ENCODE peak calls at places on chromosomes 1 and 21, in four cellular contexts. Q is WTC11, U is H1, H is K562. V is an unnamed sample.

GRCh38 chr21:42258150-42258884 is 39.4 kb downstream of the ABCG1 start:
- DNase-seq in H (peak), Q (peak), U (peak), V (peak)

GRCh38 chr1:94527447-94528031 is 14.0 kb downstream of the F3 start:
- DNase-seq in Q (no peak), H (peak), U (no peak), V (no peak)

GRCh38 chr1:46413596-46413985 is 19.5 kb downstream of the FAAH start:
- DNase-seq in U (peak), Q (peak), H (peak), V (peak)

GRCh38 chr1:173997796-173998195 is 24.4 kb downstream of the RC3H1 start:
- DNase-seq in Q (no peak), H (no peak), U (no peak), V (no peak)

GRCh38 chr1:116855788-116856187 is 53.9 kb upstream of the PTGFRN start:
- DNase-seq in H (no peak), U (no peak), Q (no peak), V (peak)

GRCh38 chr1:157111396-157112165 is 12.0 kb upstream of the ETV3L start:
- DNase-seq in U (no peak), Q (peak), H (no peak), V (no peak)

GRCh38 chr1:36187800-36188593 is 32.0 kb downstream of the MAP7D1 start:
- DNase-seq in H (peak), U (peak), Q (peak), V (peak)

GRCh38 chr1:26529655-26530539 is at the start of gene RPS6KA1:
- DNase-seq in Q (peak), U (peak), H (peak), V (peak)

GRCh38 chr1:9191216-9191615 is 43.4 kb upstream of the H6PD start:
- DNase-seq in H (no peak), Q (no peak), U (no peak), V (no peak)

GRCh38 chr21:45767071-45768006 is 123.8 kb downstream of the PCBP3 start:
- DNase-seq in H (no peak), U (no peak), Q (no peak), V (peak)

GRCh38 chr21:29418813-29419212 is 120.1 kb downstream of the BACH1 start:
- DNase-seq in Q (no peak), H (no peak), U (no peak), V (no peak)

GRCh38 chr1:48069662-48070432 is 72.7 kb upstream of the TRABD2B start:
- DNase-seq in H (no peak), U (no peak), Q (no peak), V (no peak)

GRCh38 chr1:54302951-54303843 is 103.0 kb downstream of the SSBP3 start:
- DNase-seq in U (no peak), H (no peak), Q (no peak), V (peak)

GRCh38 chr1:35835398-35835797 is 27.6 kb downstream of the AGO4 start:
- DNase-seq in Q (no peak), U (no peak), H (no peak), V (no peak)

GRCh38 chr1:78277253-78277652 is 213.5 kb upstream of the PTGFR start:
- DNase-seq in U (no peak), Q (no peak), H (no peak), V (no peak)

GRCh38 chr1:160987359-160988062 is 32.9 kb upstream of the ITLN2 start:
- DNase-seq in U (no peak), Q (no peak), H (no peak), V (no peak)

GRCh38 chr1:24853656-24854055 is 76.4 kb downstream of the RUNX3 start:
- DNase-seq in U (no peak), H (no peak), Q (no peak), V (no peak)

GRCh38 chr1:17866451-17867029 is 111.4 kb downstream of the ACTL8 start:
- DNase-seq in U (no peak), Q (no peak), H (no peak), V (no peak)

GRCh38 chr1:228268891-228269285 is 61.0 kb downstream of the OBSCN start:
- DNase-seq in U (peak), H (no peak), Q (no peak), V (peak)
- TF ChIP-seq TEAD4 in U (no peak), H (no peak), Q (no peak), V (no peak)

DNA sequence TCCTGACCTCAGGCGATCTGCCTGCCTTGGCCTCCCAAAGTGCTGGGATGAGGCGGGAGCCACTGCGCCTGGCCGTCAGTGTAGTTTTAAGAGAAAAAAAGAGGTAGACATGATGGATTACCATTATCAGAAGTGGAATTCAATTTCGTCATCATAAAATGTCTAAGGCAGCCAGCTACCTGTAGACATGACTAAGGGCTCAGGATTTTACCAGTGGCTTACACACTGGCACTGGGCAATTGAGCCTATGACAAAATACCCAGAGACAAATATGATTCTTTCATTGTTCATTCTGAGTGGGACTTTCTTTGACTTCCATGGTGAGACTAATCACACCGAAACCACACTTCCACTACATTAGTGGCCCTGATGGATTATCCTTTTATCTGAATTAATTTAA is 181.5 kb downstream of the GABPA start:
- DNase-seq in Q (no peak), U (no peak), H (no peak), V (no peak)
- TF ChIP-seq MAX in Q (no peak), U (no peak), H (no peak), V (no peak)

DNA sequence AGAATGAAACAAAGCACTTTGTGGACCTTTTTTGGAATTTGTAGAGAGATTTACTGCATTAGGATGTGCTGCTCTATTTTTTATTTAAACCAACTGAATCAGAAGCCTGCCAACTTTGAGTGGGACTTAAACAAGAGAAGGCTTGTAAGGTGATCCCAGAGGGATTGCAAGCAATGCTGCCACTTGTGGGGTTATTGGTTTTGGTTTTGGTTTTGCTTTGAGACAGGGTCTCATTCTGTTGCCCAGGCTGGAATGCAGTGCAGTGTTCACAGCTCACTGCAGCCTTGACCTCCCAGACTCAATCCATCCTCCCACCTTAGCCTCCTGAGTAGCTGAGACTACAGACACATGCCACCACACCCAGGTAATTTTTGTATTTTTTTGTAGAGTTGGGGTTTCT is 32.2 kb upstream of the GNG5 start:
- DNase-seq in U (no peak), Q (no peak), H (no peak), V (no peak)
- TF ChIP-seq CTCF in U (no peak), Q (no peak), H (no peak), V (no peak)

GRCh38 chr1:96361251-96361856 is 360.2 kb upstream of the PTBP2 start:
- DNase-seq in H (no peak), U (no peak), Q (no peak), V (no peak)
- TF ChIP-seq TEAD4 in H (no peak), U (no peak), Q (no peak), V (no peak)

GRCh38 chr1:234372011-234372757 is 1.1 kb upstream of the COA6 start:
- DNase-seq in U (no peak), Q (no peak), H (peak), V (no peak)
- TF ChIP-seq MAX in U (no peak), Q (no peak), H (no peak), V (no peak)

GRCh38 chr1:204304067-204304466 is 55.7 kb downstream of the PLEKHA6 start:
- DNase-seq in U (no peak), H (no peak), Q (peak), V (no peak)

GRCh38 chr1:204308023-204308628 is 51.6 kb downstream of the PLEKHA6 start:
- DNase-seq in Q (no peak), U (no peak), H (no peak), V (no peak)

GRCh38 chr1:204306076-204306475 is 53.7 kb downstream of the PLEKHA6 start:
- DNase-seq in H (no peak), U (peak), Q (no peak), V (no peak)

GRCh38 chr1:204302769-204303168 is 57.0 kb downstream of the PLEKHA6 start:
- DNase-seq in H (no peak), U (no peak), Q (no peak), V (no peak)

DNA sequence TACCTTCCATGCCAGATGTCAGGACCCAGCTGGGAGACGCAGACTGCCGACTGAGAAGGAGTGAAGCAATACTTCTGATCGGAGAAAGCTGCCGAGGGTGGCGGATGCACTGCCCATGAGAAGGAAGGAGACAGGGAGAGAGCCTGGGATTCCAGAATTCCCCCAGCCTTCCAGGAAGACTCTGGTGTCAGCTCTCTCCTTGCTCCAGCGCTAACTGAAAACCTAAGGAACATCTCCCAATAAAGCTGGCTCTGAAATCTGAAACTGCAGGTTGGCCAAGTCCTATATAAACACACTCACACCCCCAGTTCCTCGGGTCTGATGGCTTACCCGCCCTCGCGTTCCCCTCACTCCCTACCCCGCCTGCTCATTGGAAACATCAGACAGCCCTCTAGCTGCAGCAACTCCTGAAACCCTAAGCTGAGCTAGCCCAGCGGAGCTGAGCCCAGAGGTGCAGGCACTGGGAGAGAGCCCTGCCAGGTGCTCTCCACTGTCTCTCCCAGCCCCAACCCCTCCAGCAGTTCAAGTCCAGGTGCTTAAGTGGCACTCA is 52.3 kb downstream of the PLEKHA6 start:
- DNase-seq in H (no peak), U (peak), Q (peak), V (no peak)
- TF ChIP-seq CTCF in H (no peak), U (peak), Q (no peak), V (no peak)

GRCh38 chr1:206686486-206687249 is 2.0 kb downstream of the MAPKAPK2 start:
- DNase-seq in H (peak), Q (no peak), U (no peak), V (no peak)

GRCh38 chr1:206685256-206685748 is 597 bp downstream of the MAPKAPK2 start:
- DNase-seq in H (peak), Q (no peak), U (no peak), V (peak)

GRCh38 chr1:206684478-206685255 is at the start of gene MAPKAPK2:
- DNase-seq in U (peak), Q (peak), H (peak), V (peak)

GRCh38 chr1:206687251-206687914 is 2.7 kb downstream of the MAPKAPK2 start:
- DNase-seq in Q (no peak), U (no peak), H (no peak), V (no peak)

DNA sequence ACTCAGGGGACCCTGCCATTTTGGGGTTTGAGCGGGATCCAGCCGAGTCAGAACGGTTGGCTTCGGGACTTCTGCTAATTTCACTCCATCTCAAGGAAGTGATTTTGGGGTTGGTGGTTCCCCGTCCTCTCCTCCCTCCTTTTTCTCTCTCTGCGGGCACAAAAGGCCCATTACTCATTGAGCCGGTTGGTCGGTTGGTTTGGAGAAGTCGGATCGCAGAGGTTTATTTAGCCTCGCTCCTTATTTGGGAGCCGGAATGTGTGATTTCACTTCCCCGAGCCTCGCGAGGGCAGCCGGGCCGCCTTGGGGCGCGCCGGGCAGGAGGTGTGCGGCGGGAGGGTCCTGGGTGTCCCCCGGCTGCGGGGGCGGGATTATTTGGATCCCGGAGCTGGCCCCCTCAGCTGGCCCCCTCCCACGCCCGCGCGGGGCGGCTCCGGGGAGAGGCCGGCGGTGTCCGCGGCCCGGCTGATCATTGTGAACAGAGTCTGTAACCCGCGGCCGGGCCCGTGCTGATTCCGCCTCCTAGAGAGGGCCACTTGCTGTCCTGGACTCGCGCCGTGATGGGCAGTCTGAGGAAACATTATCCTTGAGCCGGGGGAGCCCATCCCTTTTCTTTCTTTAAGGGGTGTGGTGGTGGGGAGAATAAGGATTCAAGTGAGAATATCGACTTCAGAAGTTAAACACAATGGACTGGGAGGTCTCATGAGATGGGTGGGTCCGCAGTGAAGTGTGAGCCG is 1.2 kb downstream of the MAPKAPK2 start:
- DNase-seq in U (no peak), H (peak), Q (peak), V (peak)
- TF ChIP-seq TEAD4 in U (peak), H (peak), Q (no peak), V (no peak)

DNA sequence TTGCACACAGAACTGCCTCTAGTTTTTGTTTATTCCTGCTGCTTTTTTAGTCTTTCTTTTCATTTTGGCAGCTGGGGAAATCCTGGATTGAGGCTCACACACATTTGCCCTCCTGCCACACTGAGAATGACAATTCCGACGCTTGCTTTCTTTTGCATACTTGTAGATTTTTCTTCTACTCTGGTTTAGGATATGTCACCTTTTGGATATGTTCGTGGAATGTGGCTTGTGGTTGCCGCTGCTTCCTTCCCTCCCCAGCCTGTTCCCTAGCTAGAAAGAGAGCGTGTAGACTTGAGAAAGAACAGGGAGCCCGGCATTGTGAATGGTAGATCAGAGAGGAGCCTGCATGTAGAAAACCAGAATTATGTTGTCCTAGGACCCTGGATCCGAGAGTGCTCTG is 56.0 kb downstream of the PEX14 start:
- DNase-seq in Q (no peak), U (no peak), H (no peak), V (no peak)
- TF ChIP-seq MAX in Q (no peak), U (no peak), H (no peak), V (no peak)

GRCh38 chr1:175218786-175219447 is 26.3 kb upstream of the KIAA0040 start:
- DNase-seq in Q (no peak), U (no peak), H (no peak), V (no peak)

GRCh38 chr1:175222296-175222938 is 29.8 kb upstream of the KIAA0040 start:
- DNase-seq in H (no peak), Q (no peak), U (no peak), V (no peak)

GRCh38 chr1:175220853-175221547 is 28.4 kb upstream of the KIAA0040 start:
- DNase-seq in U (peak), H (no peak), Q (no peak), V (no peak)

GRCh38 chr1:175219774-175220173 is 27.2 kb upstream of the KIAA0040 start:
- DNase-seq in Q (no peak), H (no peak), U (no peak), V (no peak)

GRCh38 chr1:175221548-175222175 is 29.1 kb upstream of the KIAA0040 start:
- DNase-seq in H (peak), Q (peak), U (peak), V (no peak)
- TF ChIP-seq CTCF in H (peak), Q (no peak), U (peak), V (no peak)

GRCh38 chr1:201586806-201587205 is 47.9 kb downstream of the NAV1 start:
- DNase-seq in U (no peak), H (no peak), Q (no peak), V (no peak)
- TF ChIP-seq TEAD4 in U (no peak), H (no peak), Q (no peak), V (no peak)

V was measured in SK-N-SH.